ENCODE peak calls at places on chromosomes 16 and 17, in eight cellular contexts. Z is BE2C, B is tibial nerve, G is GM23338, O is left ventricle myocardium inferior, E is tibial artery, M is IMR-90, W is A549. Q is an unnamed sample.

GRCh38 chr17:59572301-59572924 is 7.0 kb downstream of the DHX40 start:
- DNase-seq in B (no peak), Z (no peak), W (no peak), E (no peak), G (no peak), O (no peak), M (peak; percentile 35), Q (no peak)

GRCh38 chr17:41439375-41439774 is 1.4 kb downstream of the KRT38 start:
- DNase-seq in M (peak; percentile 44), E (no peak), O (no peak), W (no peak), G (no peak), Z (no peak), B (no peak), Q (no peak)

GRCh38 chr16:4572715-4573114 is 16.6 kb downstream of the C16orf96 start:
- DNase-seq in M (no peak), Z (no peak), W (no peak), B (no peak), E (no peak), O (peak; percentile 25), G (no peak), Q (peak; percentile 39)

GRCh38 chr17:80002690-80003490 is 32.8 kb downstream of the TBC1D16 start:
- DNase-seq in Z (no peak), B (no peak), O (no peak), W (no peak), E (no peak), G (no peak), M (no peak), Q (no peak)

GRCh38 chr17:58615768-58616659 is 75.8 kb downstream of the TEX14 start:
- DNase-seq in G (no peak), Z (no peak), O (no peak), M (no peak), B (no peak), W (no peak), E (no peak), Q (no peak)

GRCh38 chr17:4708436-4708835 is 2.0 kb upstream of the ARRB2 start:
- DNase-seq in B (no peak), Z (peak; percentile 66), W (no peak), M (no peak), G (peak; percentile 80), E (no peak), O (no peak), Q (no peak)

GRCh38 chr17:19672009-19672837 is 23.7 kb downstream of the ALDH3A2 start:
- DNase-seq in B (no peak), O (peak; percentile 48), M (peak; percentile 8), E (no peak), G (no peak), Z (no peak), W (no peak), Q (no peak)

GRCh38 chr17:68576811-68577551 is 24.2 kb downstream of the FAM20A start:
- DNase-seq in B (no peak), Z (no peak), E (no peak), O (peak; percentile 37), G (no peak), M (peak; percentile 25), W (no peak), Q (peak; percentile 67)

GRCh38 chr16:75251280-75252048 is at the start of gene BCAR1:
- DNase-seq in E (peak; percentile 94), W (peak; percentile 87), B (peak; percentile 75), O (peak; percentile 92), M (peak; percentile 93), Z (peak; percentile 96), G (peak; percentile 95), Q (peak; percentile 89)

GRCh38 chr17:68515238-68515637 is 3.0 kb downstream of the PRKAR1A start:
- DNase-seq in O (no peak), M (no peak), W (no peak), G (no peak), B (no peak), E (no peak), Z (no peak), Q (no peak)

GRCh38 chr16:72877374-72878028 is 170.4 kb downstream of the ZFHX3 start:
- DNase-seq in W (peak; percentile 54), B (no peak), E (peak; percentile 64), G (no peak), M (peak; percentile 88), Z (no peak), O (no peak), Q (no peak)

GRCh38 chr17:6162892-6163291 is 92.7 kb downstream of the WSCD1 start:
- DNase-seq in G (peak; percentile 21), B (no peak), W (no peak), E (no peak), Z (no peak), M (no peak), O (no peak), Q (no peak)

GRCh38 chr16:13401631-13402030 is 500.2 kb downstream of the SHISA9 start:
- DNase-seq in W (no peak), Z (no peak), M (no peak), G (no peak), E (no peak), B (no peak), O (no peak), Q (no peak)

GRCh38 chr17:48499248-48499647 is 31.6 kb downstream of the HOXB1 start:
- DNase-seq in M (peak; percentile 72), B (no peak), E (no peak), O (no peak), W (no peak), G (no peak), Z (no peak), Q (no peak)

DNA sequence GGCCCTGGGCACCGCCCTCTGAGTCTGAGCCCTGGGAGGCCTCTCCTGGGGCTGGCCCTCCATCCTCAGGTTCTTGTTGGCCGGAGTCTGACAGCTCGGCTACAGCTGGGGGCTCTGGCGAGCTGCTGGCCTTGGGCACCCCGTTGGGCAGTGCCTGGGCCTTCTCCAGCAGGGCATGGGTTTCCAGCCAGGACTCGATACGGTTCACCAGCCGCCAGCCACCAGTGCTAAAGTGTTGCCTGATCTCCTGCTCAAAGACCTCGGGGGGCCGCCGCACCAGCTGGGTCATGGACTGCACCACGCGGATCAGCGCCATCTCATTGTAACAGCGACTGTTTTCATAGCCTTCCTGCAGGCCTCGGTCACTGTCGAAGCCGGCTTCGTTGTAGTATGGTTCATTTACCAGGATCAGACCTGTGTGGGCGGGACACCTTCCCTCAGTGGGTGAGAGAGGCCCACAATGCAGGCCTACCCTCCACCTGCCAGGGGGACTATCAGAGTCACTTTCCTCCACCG is 6.8 kb downstream of the SPHK1 start:
- DNase-seq in E (no peak), Z (no peak), W (no peak), O (no peak), G (no peak), B (no peak), M (no peak), Q (no peak)
- H3K4me1 ChIP-seq in E (peaks cover 3% of the 10 kb centered on the region), Z (peaks cover 11% of the 10 kb centered on the region), W (no peaks in the 10 kb centered on the region), O (peaks cover 20% of the 10 kb centered on the region), G (peaks cover 18% of the 10 kb centered on the region), B (peaks cover 1% of the 10 kb centered on the region), M (peaks cover 2% of the 10 kb centered on the region), Q (peaks cover 3% of the 10 kb centered on the region)

GRCh38 chr16:66899945-66900688 is 18.6 kb downstream of the CDH16 start:
- DNase-seq in Z (peak; percentile 92), E (peak; percentile 93), G (peak; percentile 64), B (peak; percentile 65), M (peak; percentile 79), O (peak; percentile 79), W (peak; percentile 54), Q (peak; percentile 93)
- H3K4me1 ChIP-seq in Z (peaks cover 23% of the 10 kb centered on the region), E (peaks cover 99% of the 10 kb centered on the region), G (peaks cover 8% of the 10 kb centered on the region), B (peaks cover 26% of the 10 kb centered on the region), M (peaks cover 42% of the 10 kb centered on the region), O (peaks cover 49% of the 10 kb centered on the region), W (peaks cover 28% of the 10 kb centered on the region), Q (peaks cover 4% of the 10 kb centered on the region)

GRCh38 chr17:46264456-46265198 is 30.3 kb upstream of the LRRC37A start:
- DNase-seq in M (peak; percentile 92), E (no peak), B (no peak), G (peak; percentile 65), O (no peak), W (peak; percentile 56), Z (no peak), Q (no peak)
- H3K4me1 ChIP-seq in M (peaks cover 21% of the 10 kb centered on the region), E (peaks cover 12% of the 10 kb centered on the region), B (no peaks in the 10 kb centered on the region), G (peaks cover 21% of the 10 kb centered on the region), O (peaks cover 19% of the 10 kb centered on the region), W (peaks cover 20% of the 10 kb centered on the region), Z (no peaks in the 10 kb centered on the region), Q (no peaks in the 10 kb centered on the region)

GRCh38 chr16:582614-583331 is 7.1 kb upstream of the RAB40C start:
- DNase-seq in E (no peak), M (no peak), G (peak; percentile 45), Z (peak; percentile 15), W (no peak), B (no peak), O (no peak), Q (no peak)
- H3K4me1 ChIP-seq in E (peaks cover 11% of the 10 kb centered on the region), M (peaks cover 7% of the 10 kb centered on the region), G (peaks cover 5% of the 10 kb centered on the region), Z (peaks cover 4% of the 10 kb centered on the region), W (peaks cover 23% of the 10 kb centered on the region), B (peaks cover 7% of the 10 kb centered on the region), O (peaks cover 34% of the 10 kb centered on the region), Q (no peaks in the 10 kb centered on the region)

GRCh38 chr17:57443781-57444180 is 187.5 kb downstream of the MSI2 start:
- DNase-seq in B (no peak), E (no peak), Z (no peak), G (no peak), O (no peak), W (no peak), M (no peak), Q (no peak)
- H3K4me1 ChIP-seq in B (peaks cover 39% of the 10 kb centered on the region), E (peaks cover 18% of the 10 kb centered on the region), Z (peaks cover 56% of the 10 kb centered on the region), G (peaks cover 32% of the 10 kb centered on the region), O (peaks cover 65% of the 10 kb centered on the region), W (peaks cover 75% of the 10 kb centered on the region), M (peaks cover 41% of the 10 kb centered on the region), Q (no peaks in the 10 kb centered on the region)

DNA sequence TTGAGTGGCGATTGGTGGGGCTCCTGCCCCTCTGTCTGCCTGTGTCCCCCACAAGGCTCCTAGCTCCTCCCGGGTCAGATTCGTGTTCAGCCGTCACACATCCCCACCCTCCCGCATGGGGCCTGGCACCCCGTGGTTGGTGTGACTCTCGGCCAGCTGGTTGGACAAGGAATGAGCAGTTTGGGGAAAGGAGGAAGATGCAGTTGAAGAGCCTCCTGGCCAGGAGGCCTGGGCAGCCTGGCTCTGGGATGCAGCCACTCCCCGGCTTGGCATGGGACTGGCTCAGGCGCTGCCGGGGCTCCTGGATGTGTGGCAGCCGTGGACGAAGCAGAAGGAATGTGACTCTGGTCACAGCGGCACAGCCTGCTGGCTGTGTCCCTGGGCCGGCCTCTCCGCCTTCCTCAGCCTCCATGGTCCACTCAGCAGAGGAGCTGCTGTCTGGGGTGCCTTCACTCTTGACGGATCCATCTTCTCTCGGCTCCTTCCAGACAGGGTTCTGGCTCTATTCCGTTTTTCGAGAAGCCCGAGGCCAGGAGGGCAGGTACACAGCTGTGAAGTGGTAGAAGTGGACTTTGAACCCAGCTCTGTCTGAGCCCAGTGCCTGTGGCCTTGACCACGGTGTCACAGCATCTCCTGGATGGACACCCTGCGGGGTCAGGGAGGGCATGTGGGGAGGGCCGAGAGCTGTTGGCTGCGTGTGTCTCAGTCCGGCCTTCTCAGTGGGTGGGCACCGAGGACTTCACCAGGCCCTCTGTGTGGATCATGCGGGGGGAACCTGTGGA is 2.1 kb downstream of the TRAF7 start:
- DNase-seq in W (no peak), Z (no peak), B (no peak), E (no peak), M (no peak), O (no peak), G (no peak), Q (no peak)
- H3K4me1 ChIP-seq in W (peaks cover 50% of the 10 kb centered on the region), Z (peaks cover 14% of the 10 kb centered on the region), B (peaks cover 64% of the 10 kb centered on the region), E (peaks cover 72% of the 10 kb centered on the region), M (peaks cover 45% of the 10 kb centered on the region), O (peaks cover 80% of the 10 kb centered on the region), G (peaks cover 18% of the 10 kb centered on the region), Q (peaks cover 35% of the 10 kb centered on the region)